ENCODE peak calls at places on chromosomes 16 and 17, in nine cellular contexts. One of them, this sample, is unnamed.

GRCh38 chr17:78826836-78827509 is 13.6 kb downstream of the USP36 start:
- DNase-seq in brain microvascular endothelial cell: no peak
- DNase-seq in AG08395: no peak
- DNase-seq in HS-5: no peak
- DNase-seq in WTC11: no peak
- DNase-seq in MM.1S: no peak
- DNase-seq in activated T-helper 9 cell treated with anti-CD3 and anti-CD28 coated beads, Interleukin-2, amount 50 U/mL, for 16 hours: no peak
- DNase-seq in non-pigmented ciliary epithelial cell: no peak
- DNase-seq in PC-3: no peak
- DNase-seq in this sample: no peak

GRCh38 chr17:37081287-37081686 is 132.5 kb downstream of the AATF start:
- DNase-seq in brain microvascular endothelial cell: peak
- DNase-seq in AG08395: no peak
- DNase-seq in HS-5: no peak
- DNase-seq in WTC11: no peak
- DNase-seq in MM.1S: no peak
- DNase-seq in activated T-helper 9 cell treated with anti-CD3 and anti-CD28 coated beads, Interleukin-2, amount 50 U/mL, for 16 hours: no peak
- DNase-seq in non-pigmented ciliary epithelial cell: no peak
- DNase-seq in PC-3: no peak
- DNase-seq in this sample: no peak

GRCh38 chr16:86883583-86884188 is 305.3 kb downstream of the FOXL1 start:
- DNase-seq in brain microvascular endothelial cell: no peak
- DNase-seq in AG08395: no peak
- DNase-seq in HS-5: no peak
- DNase-seq in WTC11: no peak
- DNase-seq in MM.1S: no peak
- DNase-seq in activated T-helper 9 cell treated with anti-CD3 and anti-CD28 coated beads, Interleukin-2, amount 50 U/mL, for 16 hours: no peak
- DNase-seq in non-pigmented ciliary epithelial cell: no peak
- DNase-seq in PC-3: no peak
- DNase-seq in this sample: no peak

GRCh38 chr16:20906871-20907255 is 6.3 kb downstream of the LYRM1 start:
- DNase-seq in brain microvascular endothelial cell: no peak
- DNase-seq in AG08395: no peak
- DNase-seq in HS-5: no peak
- DNase-seq in WTC11: no peak
- DNase-seq in MM.1S: no peak
- DNase-seq in activated T-helper 9 cell treated with anti-CD3 and anti-CD28 coated beads, Interleukin-2, amount 50 U/mL, for 16 hours: no peak
- DNase-seq in non-pigmented ciliary epithelial cell: no peak
- DNase-seq in PC-3: no peak
- DNase-seq in this sample: no peak

GRCh38 chr17:51454456-51454978 is 194.2 kb downstream of the UTP18 start:
- DNase-seq in brain microvascular endothelial cell: no peak
- DNase-seq in AG08395: no peak
- DNase-seq in HS-5: no peak
- DNase-seq in WTC11: no peak
- DNase-seq in MM.1S: no peak
- DNase-seq in activated T-helper 9 cell treated with anti-CD3 and anti-CD28 coated beads, Interleukin-2, amount 50 U/mL, for 16 hours: no peak
- DNase-seq in non-pigmented ciliary epithelial cell: no peak
- DNase-seq in PC-3: no peak
- DNase-seq in this sample: no peak

GRCh38 chr17:66493283-66494019 is 191.0 kb downstream of the PRKCA start:
- DNase-seq in brain microvascular endothelial cell: peak
- DNase-seq in AG08395: peak
- DNase-seq in HS-5: peak
- DNase-seq in WTC11: no peak
- DNase-seq in MM.1S: no peak
- DNase-seq in activated T-helper 9 cell treated with anti-CD3 and anti-CD28 coated beads, Interleukin-2, amount 50 U/mL, for 16 hours: no peak
- DNase-seq in non-pigmented ciliary epithelial cell: no peak
- DNase-seq in PC-3: peak
- DNase-seq in this sample: peak

GRCh38 chr16:58306327-58306726 is 11.5 kb upstream of the PRSS54 start:
- DNase-seq in brain microvascular endothelial cell: peak
- DNase-seq in AG08395: no peak
- DNase-seq in HS-5: no peak
- DNase-seq in WTC11: peak
- DNase-seq in MM.1S: peak
- DNase-seq in activated T-helper 9 cell treated with anti-CD3 and anti-CD28 coated beads, Interleukin-2, amount 50 U/mL, for 16 hours: peak
- DNase-seq in non-pigmented ciliary epithelial cell: peak
- DNase-seq in PC-3: peak
- DNase-seq in this sample: no peak

GRCh38 chr16:31113420-31114124 is 3.9 kb upstream of the KAT8 start:
- DNase-seq in brain microvascular endothelial cell: no peak
- DNase-seq in AG08395: no peak
- DNase-seq in HS-5: no peak
- DNase-seq in WTC11: no peak
- DNase-seq in MM.1S: no peak
- DNase-seq in activated T-helper 9 cell treated with anti-CD3 and anti-CD28 coated beads, Interleukin-2, amount 50 U/mL, for 16 hours: no peak
- DNase-seq in non-pigmented ciliary epithelial cell: no peak
- DNase-seq in PC-3: peak
- DNase-seq in this sample: no peak

GRCh38 chr16:56355221-56355620 is 70.1 kb downstream of the AMFR start:
- DNase-seq in brain microvascular endothelial cell: no peak
- DNase-seq in AG08395: no peak
- DNase-seq in HS-5: no peak
- DNase-seq in WTC11: peak
- DNase-seq in MM.1S: no peak
- DNase-seq in activated T-helper 9 cell treated with anti-CD3 and anti-CD28 coated beads, Interleukin-2, amount 50 U/mL, for 16 hours: no peak
- DNase-seq in non-pigmented ciliary epithelial cell: no peak
- DNase-seq in PC-3: no peak
- DNase-seq in this sample: no peak